ENCODE peak calls at places on chromosomes 5 and 9, in ten cellular contexts. X is bronchial epithelial cell; T is GM12864; O is CD8-positive, alpha-beta T cell; Z is tibial nerve; B is A549; H is lung; C is IMR-90; U is body of pancreas; D is GM23338. N is an unnamed sample.
A peak's percentile ranks its signal among the peaks of the same experiment; 100 is the strongest.

GRCh38 chr5:172494630-172495505 is 40.5 kb upstream of the SH3PXD2B start:
- DNase-seq in X (no peak), T (no peak), O (peak; percentile 29), Z (no peak), B (no peak), H (no peak), C (no peak), U (no peak), D (no peak), N (no peak)

GRCh38 chr5:21654-22233 is 70.2 kb upstream of the PLEKHG4B start:
- DNase-seq in X (peak; percentile 7), T (no peak), O (no peak), Z (no peak), B (peak; percentile 36), H (no peak), C (peak; percentile 18), U (no peak), D (peak; percentile 37), N (no peak)

GRCh38 chr9:33172256-33172678 is 5.1 kb upstream of the B4GALT1 start:
- DNase-seq in X (peak; percentile 75), T (no peak), O (no peak), Z (no peak), B (no peak), H (no peak), C (no peak), U (peak; percentile 54), D (no peak), N (no peak)

GRCh38 chr5:173963107-173963506 is 25.9 kb upstream of the C5orf47 start:
- DNase-seq in X (peak; percentile 66), T (no peak), O (no peak), Z (no peak), B (peak; percentile 43), H (no peak), C (peak; percentile 75), U (no peak), D (no peak), N (no peak)

GRCh38 chr9:68416891-68417570 is 60.6 kb downstream of the PGM5 start:
- DNase-seq in X (peak; percentile 7), T (no peak), O (no peak), Z (no peak), B (no peak), H (no peak), C (no peak), U (no peak), D (peak; percentile 82), N (peak; percentile 20)

GRCh38 chr5:21419383-21419782 is 1431.4 kb upstream of the CDH18 start:
- DNase-seq in X (no peak), T (no peak), O (no peak), Z (no peak), B (no peak), H (no peak), C (no peak), U (no peak), D (no peak), N (no peak)

GRCh38 chr9:76456202-76456926 is 2.6 kb upstream of the GCNT1 start:
- DNase-seq in X (peak; percentile 14), T (no peak), O (no peak), Z (no peak), B (no peak), H (no peak), C (peak; percentile 82), U (peak; percentile 86), D (peak; percentile 72), N (peak; percentile 42)

GRCh38 chr9:87226896-87227295 is 270.8 kb upstream of the DAPK1 start:
- DNase-seq in X (no peak), T (no peak), O (no peak), Z (no peak), B (no peak), H (no peak), C (no peak), U (no peak), D (no peak), N (no peak)

GRCh38 chr9:99259231-99259918 is 37.3 kb downstream of the SEC61B start:
- DNase-seq in X (no peak), T (no peak), O (peak; percentile 66), Z (peak; percentile 64), B (no peak), H (peak; percentile 81), C (no peak), U (peak; percentile 90), D (peak; percentile 34), N (no peak)

GRCh38 chr9:89463986-89464901 is 33.7 kb downstream of the SEMA4D start:
- DNase-seq in X (no peak), T (peak; percentile 80), O (peak; percentile 87), Z (no peak), B (no peak), H (peak; percentile 37), C (no peak), U (peak; percentile 35), D (no peak), N (peak; percentile 91)

GRCh38 chr9:109286981-109287380 is 33.9 kb downstream of the EPB41L4B start:
- DNase-seq in X (no peak), T (no peak), O (no peak), Z (no peak), B (no peak), H (no peak), C (peak; percentile 1), U (no peak), D (no peak), N (no peak)

GRCh38 chr5:12743582-12743981 is 839.3 kb upstream of the CTNND2 start:
- DNase-seq in X (no peak), T (no peak), O (no peak), Z (no peak), B (no peak), H (no peak), C (no peak), U (no peak), D (no peak), N (no peak)

GRCh38 chr5:65483474-65484346 is 2.0 kb upstream of the ADAMTS6 start:
- DNase-seq in X (peak; percentile 76), T (no peak), O (no peak), Z (no peak), B (no peak), H (no peak), C (peak; percentile 86), U (no peak), D (peak; percentile 82), N (peak; percentile 66)

GRCh38 chr5:114361724-114362196 is at the start of gene KCNN2:
- DNase-seq in X (peak; percentile 39), T (peak; percentile 22), O (no peak), Z (peak; percentile 9), B (peak; percentile 45), H (peak; percentile 79), C (peak; percentile 92), U (peak; percentile 95), D (peak; percentile 95), N (peak; percentile 52)
- H3K4me3 ChIP-seq in X (peak within 1 kb of the TSS; percentile 21), T (peak within 1 kb of the TSS; percentile 63), O (no peak within 1 kb of the TSS), Z (peak within 1 kb of the TSS; percentile 50), B (peak within 1 kb of the TSS; percentile 51), H (peak within 1 kb of the TSS; percentile 77), C (peak within 1 kb of the TSS; percentile 76), U (peak within 1 kb of the TSS; percentile 55), D (peak within 1 kb of the TSS; percentile 77), N (peak within 1 kb of the TSS; percentile 47)

GRCh38 chr5:25028994-25029393 is 384.2 kb upstream of the CDH10 start:
- DNase-seq in X (no peak), T (no peak), O (no peak), Z (no peak), B (no peak), H (peak; percentile 29), C (no peak), U (peak; percentile 2), D (no peak), N (no peak)

DNA sequence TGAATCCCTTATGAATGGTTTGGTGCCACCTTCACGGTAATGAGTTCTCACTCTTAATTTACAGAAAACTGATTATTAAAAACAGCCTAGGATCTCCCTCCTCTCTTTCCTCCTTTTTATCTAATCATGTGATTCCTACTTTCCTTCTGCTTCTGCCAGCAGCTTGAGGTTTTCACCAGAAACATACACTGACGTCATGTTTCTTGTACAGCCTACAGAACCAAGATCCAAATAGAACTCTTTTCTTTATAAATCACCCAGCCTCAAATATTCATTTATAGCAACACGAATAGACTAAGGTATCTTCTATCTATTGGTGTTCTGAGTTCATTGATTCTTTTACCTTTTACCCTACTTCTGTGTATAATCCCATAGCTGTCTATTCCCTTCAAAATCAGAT is 388.9 kb upstream of the CDH10 start:
- DNase-seq in X (no peak), T (no peak), O (no peak), Z (no peak), B (no peak), H (no peak), C (no peak), U (no peak), D (no peak), N (no peak)
- TF ChIP-seq CTCF in X (no peak), T (no peak), O (no peak), Z (no peak), B (no peak), H (no peak), C (no peak), U (no peak), D (no peak), N (no peak)

GRCh38 chr9:127700140-127700539 is 6.6 kb upstream of the CFAP157 start:
- DNase-seq in X (no peak), T (no peak), O (no peak), Z (no peak), B (no peak), H (no peak), C (no peak), U (no peak), D (no peak), N (no peak)

GRCh38 chr9:127697575-127697974 is 9.2 kb upstream of the CFAP157 start:
- DNase-seq in X (no peak), T (no peak), O (no peak), Z (no peak), B (no peak), H (no peak), C (no peak), U (no peak), D (no peak), N (no peak)

GRCh38 chr9:127698985-127699670 is 7.7 kb upstream of the CFAP157 start:
- DNase-seq in X (peak; percentile 93), T (peak; percentile 84), O (peak; percentile 86), Z (peak; percentile 98), B (peak; percentile 98), H (peak; percentile 98), C (peak; percentile 92), U (peak; percentile 98), D (peak; percentile 98), N (peak; percentile 93)

GRCh38 chr9:127700594-127701255 is 6.1 kb upstream of the CFAP157 start:
- DNase-seq in X (no peak), T (no peak), O (no peak), Z (no peak), B (no peak), H (no peak), C (no peak), U (peak; percentile 81), D (no peak), N (no peak)

DNA sequence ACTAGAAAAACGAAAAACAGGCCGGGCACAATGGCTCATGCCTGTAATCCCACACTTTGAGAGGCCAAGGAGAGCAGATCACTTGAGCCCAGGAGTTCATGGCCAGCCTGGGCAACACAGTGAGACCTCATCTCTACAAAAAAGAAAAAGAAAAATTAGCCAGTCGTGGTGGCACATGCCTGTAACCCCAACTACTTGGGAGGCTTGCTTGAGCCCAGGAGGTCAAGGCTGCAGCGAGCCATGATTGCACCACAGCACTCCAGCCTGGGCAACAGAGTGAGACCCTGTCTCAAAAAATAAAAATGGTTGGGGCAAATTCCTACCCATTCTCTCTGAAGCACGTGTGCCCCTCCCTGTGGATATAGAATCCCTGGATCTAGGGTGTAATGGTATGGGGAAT is 8.4 kb upstream of the CFAP157 start:
- DNase-seq in X (no peak), T (no peak), O (no peak), Z (no peak), B (no peak), H (no peak), C (no peak), U (no peak), D (no peak), N (no peak)
- H3K4me3 ChIP-seq in X (no peak overlapping the region), T (no peak overlapping the region), O (no peak overlapping the region), Z (no peak overlapping the region), B (no peak overlapping the region), H (no peak overlapping the region), C (no peak overlapping the region), U (no peak overlapping the region), D (no peak overlapping the region), N (no peak overlapping the region)

GRCh38 chr5:141430332-141431113 is at the start of gene PCDHGA12:
- DNase-seq in X (peak; percentile 72), T (peak; percentile 72), O (no peak), Z (peak; percentile 38), B (peak; percentile 21), H (no peak), C (peak; percentile 87), U (peak; percentile 46), D (peak; percentile 42), N (peak; percentile 91)
- TF ChIP-seq CTCF in X (peak; percentile 45), T (peak; percentile 76), O (no peak), Z (no peak), B (no peak), H (peak; percentile 29), C (peak; percentile 71), U (peak; percentile 25), D (peak; percentile 34), N (peak; percentile 75)